ENCODE peak calls at places on chromosomes 13 and 19, in eight cellular contexts. I is neural progenitor cell, F is choroid plexus epithelial cell, Y is omental fat pad, X is foreskin fibroblast, V is dorsolateral prefrontal cortex, Z is astrocyte of the spinal cord, U is foreskin keratinocyte. M is an unnamed sample.

GRCh38 chr19:19594371-19594770 is 24.1 kb downstream of the PBX4 start:
- DNase-seq in Z (no peak), Y (no peak), X (no peak), V (no peak), I (no peak), F (peak), U (no peak), M (no peak)

GRCh38 chr13:110351636-110352420 is 44.7 kb downstream of the COL4A2 start:
- DNase-seq in V (no peak), F (no peak), I (no peak), Z (no peak), X (no peak), Y (no peak), U (no peak), M (no peak)

GRCh38 chr13:72259528-72259927 is 392.5 kb upstream of the DACH1 start:
- DNase-seq in U (no peak), V (no peak), F (no peak), Z (no peak), X (no peak), I (no peak), Y (no peak), M (no peak)

GRCh38 chr19:55156202-55157063 is 1.1 kb downstream of the TNNI3 start:
- DNase-seq in Y (no peak), X (peak), V (no peak), U (no peak), Z (no peak), F (peak), I (peak), M (no peak)

GRCh38 chr13:101111894-101112293 is 304.4 kb downstream of the NALCN start:
- DNase-seq in X (no peak), F (no peak), Y (no peak), Z (peak), I (no peak), V (no peak), U (no peak), M (no peak)

GRCh38 chr13:105579821-105580707 is 955.4 kb downstream of the EFNB2 start:
- DNase-seq in I (no peak), Z (no peak), F (no peak), X (no peak), Y (no peak), V (no peak), U (peak), M (no peak)

GRCh38 chr13:92602560-92602959 is 624.0 kb upstream of the GPC6 start:
- DNase-seq in F (peak), U (peak), Z (peak), X (no peak), Y (no peak), I (no peak), V (no peak), M (no peak)

GRCh38 chr13:21297452-21297851 is 121.0 kb downstream of the MRPL57 start:
- DNase-seq in Z (no peak), V (no peak), U (no peak), Y (no peak), X (no peak), I (peak), F (peak), M (no peak)

GRCh38 chr13:30708541-30708940 is 26.8 kb upstream of the ALOX5AP start:
- DNase-seq in F (peak), U (no peak), I (no peak), Y (no peak), Z (peak), V (no peak), X (no peak), M (no peak)

GRCh38 chr13:67119481-67119883 is 110.7 kb downstream of the PCDH9 start:
- DNase-seq in X (peak), I (no peak), Y (no peak), U (peak), F (peak), Z (peak), V (no peak), M (no peak)

GRCh38 chr19:36115453-36116343 is at the start of gene TBCB:
- DNase-seq in U (peak), Z (peak), I (peak), Y (peak), V (no peak), X (no peak), F (peak), M (no peak)

GRCh38 chr19:7295912-7296486 is 1.8 kb upstream of the INSR start:
- DNase-seq in F (no peak), Y (no peak), U (no peak), I (no peak), X (no peak), Z (no peak), V (no peak), M (no peak)

GRCh38 chr19:28563964-28564914 is 648.7 kb downstream of the UQCRFS1 start:
- DNase-seq in I (no peak), X (no peak), F (no peak), U (no peak), Z (no peak), V (no peak), Y (no peak), M (no peak)

DNA sequence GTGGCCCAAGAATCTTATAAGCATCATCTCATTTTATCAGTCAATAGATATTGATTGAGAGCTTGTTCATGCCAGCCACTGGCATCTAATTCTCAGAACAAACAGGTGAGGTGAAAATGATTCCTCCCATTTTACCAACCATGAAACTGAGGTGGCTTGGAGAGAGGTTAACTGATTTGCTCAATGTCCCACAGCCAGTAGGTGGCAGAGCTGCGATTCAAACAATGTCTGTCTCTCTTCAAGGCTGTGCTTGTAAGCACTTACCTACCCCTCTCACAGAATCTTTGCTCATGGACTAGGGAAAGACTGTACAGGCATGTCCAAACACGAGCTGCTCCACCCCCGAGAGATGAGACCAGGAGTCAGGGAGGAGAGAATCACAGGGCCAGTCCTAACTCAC is 21.5 kb upstream of the GSX1 start:
- DNase-seq in Z (no peak), I (peak), F (peak), Y (no peak), X (no peak), U (peak), V (no peak), M (no peak)
- TF ChIP-seq CTCF in Z (peak), I (peak), F (peak), Y (no peak), X (peak), U (peak), V (peak), M (no peak)

GRCh38 chr19:38555200-38555599 is 62.6 kb downstream of the MAP4K1 start:
- DNase-seq in V (no peak), Z (no peak), U (no peak), Y (no peak), I (no peak), X (no peak), F (no peak), M (no peak)

GRCh38 chr19:38559428-38560401 is 58.0 kb downstream of the MAP4K1 start:
- DNase-seq in U (peak), V (no peak), X (no peak), Y (no peak), I (no peak), Z (no peak), F (peak), M (no peak)

GRCh38 chr19:38554676-38555141 is 63.0 kb downstream of the MAP4K1 start:
- DNase-seq in Z (no peak), V (no peak), X (no peak), I (no peak), F (no peak), U (no peak), Y (no peak), M (no peak)

GRCh38 chr19:38556521-38557174 is 61.1 kb downstream of the MAP4K1 start:
- DNase-seq in V (no peak), Z (no peak), F (peak), I (no peak), X (no peak), U (no peak), Y (no peak), M (no peak)

DNA sequence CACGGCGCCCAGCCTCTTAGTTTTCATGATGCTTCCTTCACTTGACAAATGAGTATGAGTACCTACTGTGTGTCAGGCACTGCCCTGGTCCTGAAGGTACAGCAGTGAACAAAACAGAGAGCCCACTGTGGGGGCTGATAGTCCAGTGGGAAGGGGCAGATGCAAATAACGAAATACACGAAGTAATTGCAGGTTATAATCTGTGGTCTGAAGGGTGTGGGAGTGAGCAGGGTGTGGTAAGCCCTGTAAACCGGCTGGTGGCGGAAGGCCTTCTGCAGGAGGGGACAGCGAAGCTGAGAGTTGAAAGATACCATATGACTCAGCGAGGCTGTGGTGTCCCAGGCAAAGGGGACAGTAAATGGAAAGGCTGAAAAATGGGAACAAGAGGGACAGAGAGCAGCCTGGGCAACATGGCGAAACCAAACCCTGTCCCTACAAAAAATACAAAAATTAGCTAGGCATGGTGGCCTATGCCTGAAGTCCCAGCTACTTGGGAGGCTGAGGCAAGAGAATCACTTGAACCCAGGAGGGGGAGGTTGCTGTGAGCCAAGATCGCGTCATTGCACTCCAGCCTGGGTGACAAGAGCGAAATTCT is 60.5 kb downstream of the MAP4K1 start:
- DNase-seq in I (no peak), F (no peak), X (no peak), Y (no peak), U (no peak), V (no peak), Z (no peak), M (no peak)
- TF ChIP-seq CTCF in I (no peak), F (no peak), X (no peak), Y (no peak), U (no peak), V (no peak), Z (no peak), M (no peak)

DNA sequence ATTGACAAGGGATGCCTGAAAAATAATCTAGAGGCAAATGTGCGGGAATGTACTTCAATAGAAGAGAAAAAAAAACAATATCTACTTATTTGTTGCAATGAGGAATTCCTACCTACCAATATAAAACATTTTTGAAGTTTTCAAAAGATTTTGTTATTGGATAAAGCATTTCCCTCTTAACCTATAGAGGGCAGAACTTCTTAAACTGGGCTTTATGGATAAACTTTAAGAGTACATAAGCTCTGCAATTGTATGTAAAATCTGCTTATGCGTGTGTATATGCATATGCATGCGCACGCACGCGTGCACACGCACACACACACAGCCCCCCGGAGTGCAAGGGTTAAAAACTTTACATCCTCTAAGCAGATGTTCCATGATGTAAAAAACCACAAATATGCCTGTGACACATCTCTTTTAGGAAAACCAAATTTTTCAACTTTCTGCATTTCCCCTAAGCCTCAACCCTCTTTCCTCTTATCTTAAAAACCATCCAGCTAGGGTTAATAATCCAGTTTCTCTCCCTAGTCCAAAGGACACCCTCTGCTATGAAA is 73.1 kb upstream of the OXGR1 start:
- DNase-seq in U (no peak), I (no peak), F (peak), Z (peak), Y (no peak), X (peak), V (no peak), M (no peak)
- TF ChIP-seq CTCF in U (peak), I (peak), F (peak), Z (peak), Y (no peak), X (no peak), V (no peak), M (no peak)

GRCh38 chr19:12767666-12768065 is 7.7 kb downstream of the HOOK2 start:
- DNase-seq in Y (no peak), Z (no peak), V (no peak), I (no peak), U (no peak), F (no peak), X (no peak), M (no peak)

GRCh38 chr19:12764698-12765097 is 10.7 kb downstream of the HOOK2 start:
- DNase-seq in U (no peak), X (no peak), V (no peak), Z (no peak), Y (no peak), I (no peak), F (no peak), M (no peak)

GRCh38 chr19:12763100-12763499 is 11.5 kb downstream of the BEST2 start:
- DNase-seq in U (no peak), Z (no peak), Y (no peak), V (no peak), I (no peak), X (no peak), F (no peak), M (no peak)

GRCh38 chr19:12767150-12767549 is 8.2 kb downstream of the HOOK2 start:
- DNase-seq in U (no peak), V (no peak), I (no peak), Z (no peak), F (no peak), X (no peak), Y (no peak), M (no peak)

DNA sequence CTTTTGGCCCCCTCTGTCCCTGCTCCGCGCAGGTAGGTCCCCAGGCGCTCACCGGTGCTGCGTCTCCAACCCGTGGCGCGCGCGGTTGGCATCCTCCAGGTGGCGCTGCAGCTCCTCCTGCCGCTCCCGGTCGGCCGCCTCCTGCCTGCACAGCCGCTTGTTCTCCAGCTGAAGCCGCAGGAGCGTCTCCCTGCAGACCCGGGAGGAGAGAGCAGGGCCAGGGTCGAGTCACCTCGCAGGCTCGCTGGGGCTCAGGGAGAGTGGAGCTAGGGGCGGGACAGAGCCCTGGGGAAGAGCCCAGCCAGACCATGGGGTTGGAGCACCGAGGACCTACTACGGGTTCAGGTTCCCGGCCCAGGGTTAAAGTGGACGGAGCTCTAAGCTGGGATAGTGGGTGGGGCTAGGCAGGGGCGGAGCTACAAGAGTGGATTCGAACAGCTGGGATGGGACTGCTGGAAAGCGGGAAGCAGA is 9.3 kb downstream of the HOOK2 start:
- DNase-seq in V (peak), U (no peak), I (peak), F (peak), X (peak), Y (no peak), Z (peak), M (peak)
- TF ChIP-seq CTCF in V (peak), U (peak), I (peak), F (peak), X (peak), Y (no peak), Z (peak), M (peak)

DNA sequence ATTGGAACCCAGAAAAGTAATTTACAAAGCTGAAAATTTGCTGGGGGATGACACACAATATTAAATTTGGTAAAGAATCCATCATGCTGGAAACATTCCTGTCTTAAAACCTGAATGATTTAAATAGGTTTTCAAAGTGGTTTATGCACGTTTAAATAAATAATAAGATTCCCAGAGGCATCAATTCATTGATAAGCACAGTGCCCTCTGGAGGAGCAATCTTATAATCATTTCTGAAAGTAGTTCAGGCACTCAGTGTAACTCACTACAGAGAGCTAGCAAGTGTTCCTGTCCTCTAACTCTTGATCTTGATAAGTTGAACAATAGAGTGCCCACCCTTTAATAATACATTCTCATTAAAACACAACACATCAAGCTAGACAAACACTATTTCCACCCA is 43.5 kb upstream of the SHISA2 start:
- DNase-seq in V (no peak), U (no peak), F (peak), Y (no peak), X (no peak), I (no peak), Z (no peak), M (no peak)
- TF ChIP-seq CTCF in V (no peak), U (no peak), F (peak), Y (no peak), X (no peak), I (peak), Z (no peak), M (no peak)

GRCh38 chr19:48826606-48827020 is 9.7 kb downstream of the HSD17B14 start:
- DNase-seq in U (no peak), I (peak), Z (no peak), V (no peak), Y (no peak), X (no peak), F (no peak), M (no peak)
- TF ChIP-seq CTCF in U (peak), I (peak), Z (peak), V (no peak), Y (no peak), X (no peak), F (peak), M (no peak)